ENCODE peak calls at places on chromosome 9, in four cellular contexts. G is aorta, U is AG08395, O is brain microvascular endothelial cell. N is an unnamed sample.

GRCh38 chr9:136077491-136077890 is 17.6 kb downstream of the NACC2 start:
- DNase-seq in O (no peak), U (no peak), G (peak; percentile 4), N (no peak)

GRCh38 chr9:78150312-78150982 is 85.4 kb upstream of the CEP78 start:
- DNase-seq in G (no peak), U (no peak), O (no peak), N (no peak)

GRCh38 chr9:87152206-87152605 is 204.9 kb upstream of the GAS1 start:
- DNase-seq in G (no peak), U (no peak), O (no peak), N (no peak)

GRCh38 chr9:98284754-98285153 is 29.3 kb upstream of the TBC1D2 start:
- DNase-seq in O (no peak), U (no peak), G (no peak), N (no peak)

GRCh38 chr9:130383350-130383715 is 61.4 kb upstream of the ASS1 start:
- DNase-seq in U (no peak), G (no peak), O (no peak), N (no peak)

GRCh38 chr9:95515272-95516113 is 1.3 kb downstream of the PTCH1 start:
- DNase-seq in G (no peak), U (no peak), O (no peak), N (peak; percentile 17)

GRCh38 chr9:136975624-136976023 is 1.7 kb upstream of the PTGDS start:
- DNase-seq in O (no peak), U (peak; percentile 62), G (no peak), N (no peak)

GRCh38 chr9:16281707-16282106 is 588.8 kb downstream of the BNC2 start:
- DNase-seq in O (no peak), G (no peak), U (no peak), N (no peak)

N was measured in endothelial cell of umbilical vein.